ENCODE peak calls at places on chromosomes 6 and 20, in six cellular contexts. J is AG04449, X is astrocyte of the spinal cord, H is AG10803, C is A549, K is AG04450. G is an unnamed sample.

GRCh38 chr6:115753446-115753845 is 307.2 kb downstream of the FRK start:
- DNase-seq in J (no peak), X (peak), C (no peak), H (no peak), K (no peak), G (no peak)

GRCh38 chr6:87832025-87832825 is 130.2 kb upstream of the AKIRIN2 start:
- DNase-seq in J (no peak), K (no peak), H (peak), X (peak), C (no peak), G (peak)

GRCh38 chr20:4369798-4370124 is 351.9 kb upstream of the PRND start:
- DNase-seq in K (no peak), J (no peak), H (no peak), C (no peak), X (no peak), G (no peak)

GRCh38 chr6:70111737-70112136 is 191.1 kb downstream of the COL9A1 start:
- DNase-seq in H (no peak), X (no peak), J (no peak), K (no peak), C (no peak), G (no peak)

GRCh38 chr20:20499469-20499868 is 131.6 kb downstream of the INSM1 start:
- DNase-seq in J (no peak), C (no peak), X (no peak), K (no peak), H (no peak), G (no peak)

GRCh38 chr20:48186447-48186846 is 401.2 kb upstream of the SULF2 start:
- DNase-seq in X (no peak), C (no peak), H (no peak), J (no peak), K (no peak), G (no peak)

GRCh38 chr6:169962604-169963469 is 211.4 kb downstream of the ERMARD start:
- DNase-seq in X (no peak), C (no peak), H (no peak), K (no peak), J (no peak), G (no peak)

GRCh38 chr20:55555075-55555650 is 450.2 kb downstream of the CBLN4 start:
- DNase-seq in J (no peak), K (no peak), H (no peak), C (no peak), X (no peak), G (no peak)

GRCh38 chr6:69976591-69977090 is 110.3 kb downstream of the COL19A1 start:
- DNase-seq in H (no peak), K (no peak), X (no peak), C (no peak), J (no peak), G (no peak)

GRCh38 chr20:3168829-3169590 is 4.3 kb downstream of the LZTS3 start:
- DNase-seq in H (no peak), C (no peak), J (no peak), X (no peak), K (no peak), G (no peak)
- H3K4me3 ChIP-seq in H (no peak), C (no peak), J (no peak), X (no peak), K (no peak), G (no peak)

DNA sequence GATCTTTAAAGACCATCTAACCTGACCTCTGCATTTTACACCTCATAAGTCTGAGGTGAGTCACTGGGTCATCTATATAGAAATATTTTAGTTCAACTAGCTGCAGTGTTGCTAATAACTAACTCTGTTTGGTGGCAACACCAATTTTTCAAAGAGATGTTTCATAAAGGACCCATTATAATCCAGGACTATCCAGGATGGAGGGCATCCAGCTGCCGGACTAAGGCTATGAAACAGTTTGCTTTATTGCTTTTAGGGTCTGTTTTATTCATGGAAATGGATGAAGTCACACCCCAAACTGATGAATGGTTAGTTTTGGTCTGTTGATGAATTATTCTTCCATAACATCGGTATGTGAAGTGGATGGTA is 204.2 kb upstream of the GMDS start:
- DNase-seq in X (no peak), J (no peak), K (no peak), H (no peak), C (no peak), G (no peak)
- H3K4me3 ChIP-seq in X (no peak), J (no peak), K (no peak), H (no peak), C (no peak), G (no peak)

GRCh38 chr6:127918506-127919427 is 17.9 kb upstream of the THEMIS start:
- DNase-seq in K (no peak), C (no peak), J (no peak), X (no peak), H (no peak), G (no peak)
- H3K4me3 ChIP-seq in K (no peak), C (no peak), J (no peak), X (no peak), H (no peak), G (no peak)

DNA sequence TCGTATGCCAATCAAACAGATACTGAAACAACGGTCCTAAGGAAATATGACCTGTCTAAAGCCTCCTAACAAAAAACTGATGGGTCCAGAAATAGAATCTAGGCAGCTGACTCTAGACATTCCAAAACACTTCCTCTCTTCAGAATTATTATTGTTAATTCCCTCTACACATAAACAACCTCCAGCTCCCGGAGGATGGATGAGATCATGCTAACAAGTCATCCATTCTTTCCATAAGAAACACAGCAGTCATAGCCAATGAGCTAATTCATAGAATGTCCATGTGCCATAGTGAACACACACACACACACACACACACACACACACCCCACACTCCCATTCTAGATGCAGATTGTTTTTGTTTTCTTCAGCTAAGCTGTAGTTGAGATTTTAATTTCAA is 44.3 kb downstream of the HDGFL1 start:
- DNase-seq in K (peak), H (peak), J (peak), C (no peak), X (peak), G (no peak)
- H3K4me3 ChIP-seq in K (no peak), H (no peak), J (no peak), C (no peak), X (no peak), G (no peak)

DNA sequence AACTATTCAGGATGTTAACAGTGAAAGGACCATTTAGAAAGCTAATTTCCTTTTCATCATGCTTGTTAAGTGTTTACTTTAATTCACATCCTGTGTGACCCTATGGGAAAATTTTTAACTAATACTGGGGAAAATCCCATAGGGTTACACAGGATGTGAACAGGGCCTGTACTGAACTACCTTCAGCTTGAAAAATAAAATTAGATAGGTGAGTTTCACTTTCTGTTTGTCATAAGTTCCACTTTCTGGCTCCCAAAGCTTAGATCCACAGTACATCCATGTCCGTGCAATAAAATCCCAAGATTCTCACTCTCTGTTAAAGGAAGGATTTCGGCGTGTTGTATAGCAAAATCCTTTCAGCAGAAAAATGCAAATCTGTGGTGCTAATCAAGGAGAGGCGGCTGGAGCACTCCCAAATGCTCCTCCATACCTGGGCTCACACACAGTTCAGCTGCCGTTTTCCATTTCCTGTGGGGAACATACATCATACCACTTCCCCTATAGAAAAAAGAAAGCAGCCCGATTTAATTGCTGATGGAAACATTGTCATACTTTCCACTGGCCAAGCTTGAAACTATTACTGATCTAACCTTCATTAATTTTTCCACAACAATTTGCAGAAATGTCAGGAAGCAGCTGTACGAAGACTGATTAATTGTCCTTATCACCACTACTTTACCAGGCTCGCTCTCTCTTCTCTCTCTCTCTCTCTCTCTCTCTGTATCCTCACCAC is 125.2 kb downstream of the HIVEP2 start:
- DNase-seq in H (no peak), J (no peak), X (peak), K (no peak), C (no peak), G (no peak)
- H3K4me3 ChIP-seq in H (peak), J (peak), X (peak), K (peak), C (no peak), G (peak)

GRCh38 chr6:111957623-111958315 is 84.5 kb upstream of the FYN start:
- DNase-seq in H (no peak), K (no peak), C (no peak), X (no peak), J (no peak), G (no peak)
- H3K4me3 ChIP-seq in H (no peak), K (no peak), C (no peak), X (no peak), J (no peak), G (no peak)

GRCh38 chr6:62284725-62285124 is 1.3 kb downstream of the KHDRBS2 start:
- DNase-seq in C (no peak), X (no peak), K (no peak), H (no peak), J (no peak), G (no peak)
- H3K4me3 ChIP-seq in C (no peak), X (no peak), K (no peak), H (no peak), J (no peak), G (no peak)